ENCODE peak calls at places on chromosomes 5 and 9, in seven cellular contexts. V is body of pancreas, H is astrocyte of the cerebellum, J is A549, K is heart left ventricle, C is brain microvascular endothelial cell, W is left lung. E is an unnamed sample.

GRCh38 chr9:2764371-2764770 is 47.1 kb downstream of the KCNV2 start:
- DNase-seq in K (no peak), J (no peak), W (no peak), H (no peak), V (no peak), C (peak), E (no peak)

GRCh38 chr9:16806674-16807073 is 63.8 kb downstream of the BNC2 start:
- DNase-seq in K (no peak), J (no peak), W (no peak), V (no peak), C (no peak), H (no peak), E (no peak)

GRCh38 chr9:129697956-129698757 is 32.7 kb downstream of the PRRX2 start:
- DNase-seq in H (no peak), K (peak), J (no peak), C (no peak), W (no peak), V (peak), E (peak)

GRCh38 chr5:150443242-150444075 is 6.1 kb downstream of the RPS14 start:
- DNase-seq in C (no peak), W (no peak), H (no peak), V (no peak), J (no peak), K (no peak), E (no peak)

GRCh38 chr9:79166005-79166404 is 405.8 kb upstream of the TLE4 start:
- DNase-seq in H (no peak), J (no peak), W (no peak), K (no peak), V (no peak), C (no peak), E (no peak)

GRCh38 chr5:67263656-67264055 is 67.1 kb upstream of the CD180 start:
- DNase-seq in K (no peak), J (no peak), V (no peak), W (no peak), H (no peak), C (no peak), E (no peak)

GRCh38 chr9:123928471-123929176 is 1.3 kb downstream of the DENND1A start:
- DNase-seq in H (no peak), C (no peak), J (no peak), K (peak), W (no peak), V (no peak), E (no peak)

GRCh38 chr9:90102292-90102901 is 497.6 kb downstream of the GADD45G start:
- DNase-seq in C (peak), V (peak), H (peak), W (peak), K (peak), J (peak), E (peak)

GRCh38 chr9:136118367-136119258 is at the start of gene TMEM250:
- DNase-seq in V (peak), H (peak), W (peak), C (peak), J (peak), K (peak), E (peak)

GRCh38 chr9:91789941-91790340 is 160.1 kb downstream of the ROR2 start:
- DNase-seq in V (no peak), C (no peak), W (no peak), H (no peak), J (no peak), K (no peak), E (no peak)

GRCh38 chr5:134026521-134027202 is 21.9 kb upstream of the VDAC1 start:
- DNase-seq in J (peak), V (peak), C (peak), W (no peak), H (peak), K (peak), E (peak)

GRCh38 chr5:95738069-95738468 is 6.9 kb downstream of the RHOBTB3 start:
- DNase-seq in V (no peak), H (no peak), J (no peak), C (peak), W (no peak), K (peak), E (no peak)

DNA sequence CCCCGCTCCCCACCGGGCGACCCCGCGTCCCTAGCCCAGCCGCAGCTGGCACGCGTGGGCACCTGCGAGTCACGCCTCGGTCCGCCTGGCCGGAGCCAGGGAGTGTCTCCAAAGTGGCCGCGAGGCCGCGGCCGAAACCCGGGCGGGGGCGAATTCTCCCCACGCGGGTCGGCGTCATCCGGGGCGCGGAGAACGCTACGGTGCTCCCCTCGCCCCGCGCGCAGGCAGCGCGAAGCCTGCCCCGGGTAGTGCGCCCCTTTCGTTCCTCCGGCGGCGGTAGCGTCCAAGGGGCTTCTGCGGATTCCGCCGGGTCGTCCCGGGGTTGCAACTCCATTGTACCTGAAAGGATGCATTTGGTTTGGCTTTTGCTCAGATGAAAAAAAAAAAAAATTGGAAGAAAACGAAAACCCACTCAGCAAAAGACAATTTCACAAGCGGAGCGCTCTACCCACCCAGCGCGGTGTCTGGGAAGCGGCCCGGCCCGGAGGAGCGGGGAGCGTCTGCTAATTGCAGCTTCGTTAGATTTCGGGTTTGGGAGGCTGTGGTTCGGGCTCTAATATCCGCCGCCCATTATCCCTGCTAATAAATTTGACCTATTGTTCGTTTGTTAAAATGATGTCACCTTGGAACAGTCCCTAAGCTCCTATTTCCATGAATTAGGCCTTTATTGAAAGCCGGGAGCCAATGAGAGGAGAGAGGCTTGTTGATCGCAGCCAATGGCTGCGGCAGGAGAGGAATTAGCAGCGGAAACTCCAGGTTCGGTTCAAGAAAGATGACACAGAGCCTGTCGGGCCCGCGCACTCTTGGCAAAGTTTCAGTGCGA is at the start of gene TLX3:
- DNase-seq in W (no peak), H (no peak), K (no peak), C (no peak), V (no peak), J (no peak), E (no peak)
- H3K4me3 ChIP-seq in W (no peak), H (no peak), K (no peak), C (no peak), V (no peak), J (no peak), E (no peak)

DNA sequence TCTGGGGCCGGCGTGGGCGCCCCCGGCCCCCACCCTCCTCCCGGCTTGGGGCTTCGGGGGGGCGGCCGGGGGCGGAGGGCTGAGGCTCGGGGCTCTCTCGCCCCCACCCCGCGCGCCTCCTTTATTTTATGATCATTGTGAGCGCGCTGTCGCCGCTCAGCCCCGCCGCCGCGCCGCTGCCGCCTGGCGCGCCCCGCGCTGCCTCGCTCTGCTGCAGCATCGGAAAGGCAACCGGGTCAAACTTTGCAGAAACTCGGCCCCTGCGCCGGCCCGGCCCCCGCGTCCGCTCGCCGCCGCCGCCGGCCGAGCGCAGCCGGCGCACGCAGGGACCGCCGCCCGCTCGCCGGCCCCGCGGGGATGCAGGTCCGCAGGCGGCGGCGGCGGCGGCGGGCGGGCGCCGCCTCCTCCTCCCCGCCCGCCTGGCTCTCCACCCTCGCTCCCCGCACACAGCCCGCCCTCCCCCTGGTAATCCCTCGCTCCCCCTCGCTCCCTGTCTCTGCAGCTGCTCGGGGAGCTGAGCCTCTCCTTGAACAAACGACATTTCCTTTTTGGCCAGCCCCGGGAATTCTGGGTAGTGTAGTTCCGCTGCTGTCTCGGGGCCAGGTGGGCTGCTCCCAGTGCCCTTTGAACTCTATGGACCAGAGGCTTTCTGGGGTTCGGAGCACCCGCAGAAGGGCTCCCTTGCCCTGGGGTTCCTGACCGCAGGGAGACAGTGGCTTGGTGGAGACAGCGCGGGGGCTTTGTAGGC is 1.5 kb upstream of the FAM78A start:
- DNase-seq in K (peak), C (peak), J (peak), H (peak), W (peak), V (peak), E (peak)
- TF ChIP-seq CTCF in K (no peak), C (no peak), J (no peak), H (no peak), W (no peak), V (no peak), E (no peak)

DNA sequence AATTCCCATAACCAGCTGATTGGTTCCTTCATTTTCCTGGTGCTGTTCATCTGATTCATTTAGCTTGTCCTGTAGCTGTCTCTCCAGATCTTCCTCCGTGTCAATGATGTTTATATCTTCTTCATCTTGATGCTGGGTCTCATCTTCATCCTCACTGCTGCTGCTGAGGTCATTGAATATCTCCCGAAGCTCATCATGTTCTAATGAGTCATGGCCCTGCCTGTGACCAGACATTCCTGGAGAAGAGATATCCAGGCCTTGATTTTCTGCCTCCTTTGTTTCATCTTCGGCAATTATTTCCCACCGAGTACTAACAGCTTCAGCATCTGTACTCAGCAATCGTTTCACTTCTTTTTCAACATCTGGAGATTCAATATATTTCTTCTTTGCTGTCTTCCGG is 1.4 kb downstream of the TAF7 start:
- DNase-seq in H (no peak), J (no peak), W (no peak), C (peak), V (no peak), K (no peak), E (no peak)
- H3K4me3 ChIP-seq in H (no peak), J (peak), W (no peak), C (no peak), V (no peak), K (peak), E (no peak)

GRCh38 chr9:88628114-88628513 is 93.1 kb downstream of the NXNL2 start:
- DNase-seq in K (no peak), H (no peak), J (no peak), W (no peak), C (no peak), V (no peak), E (no peak)
- TF ChIP-seq CTCF in K (no peak), H (no peak), J (no peak), W (no peak), C (no peak), V (no peak), E (no peak)

GRCh38 chr9:101485873-101486692 is 47.6 kb upstream of the RNF20 start:
- DNase-seq in K (peak), J (peak), V (peak), C (no peak), H (no peak), W (peak), E (peak)
- H3K4me3 ChIP-seq in K (peak), J (peak), V (peak), C (peak), H (peak), W (peak), E (peak)

DNA sequence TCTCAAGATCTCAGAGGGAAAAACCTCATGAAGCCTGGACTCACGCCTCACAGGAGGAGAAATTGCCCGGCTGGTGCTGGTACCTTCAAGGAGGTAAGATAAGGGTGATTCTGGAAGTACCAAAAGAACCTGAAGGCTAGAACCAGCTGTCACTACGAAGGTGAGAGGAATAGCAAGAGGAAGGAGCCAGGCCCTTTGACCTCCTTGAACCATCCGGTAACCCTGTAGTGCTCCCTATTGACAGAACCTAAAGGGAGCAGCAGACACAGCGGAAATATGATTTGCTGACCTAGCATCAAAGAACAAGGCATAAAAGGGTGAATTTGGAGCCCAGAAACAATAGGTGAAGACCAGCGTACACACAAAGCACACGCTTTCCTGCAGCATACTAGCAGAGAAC is 92.2 kb downstream of the DOCK8 start:
- DNase-seq in W (no peak), V (peak), K (no peak), H (no peak), J (no peak), C (no peak), E (peak)
- TF ChIP-seq CTCF in W (peak), V (peak), K (no peak), H (no peak), J (peak), C (no peak), E (no peak)

GRCh38 chr9:20320921-20321320 is 301.4 kb downstream of the MLLT3 start:
- DNase-seq in W (no peak), J (no peak), K (no peak), V (no peak), H (no peak), C (no peak), E (no peak)
- H3K4me3 ChIP-seq in W (no peak), J (no peak), K (no peak), V (no peak), H (no peak), C (no peak), E (no peak)